ENCODE peak calls at places on chromosomes 3 and 15, in five cellular contexts. C is nephron progenitor cell, T is GM20000, H is AG04449, K is dorsolateral prefrontal cortex. J is an unnamed sample.
A peak's percentile ranks its signal among the peaks of the same experiment; 100 is the strongest.

GRCh38 chr3:58988041-58988440 is 61.8 kb downstream of the CFAP20DC start:
- DNase-seq in C (no peak), T (no peak), H (no peak), K (no peak), J (no peak)

GRCh38 chr3:170848294-170848917 is 21.6 kb downstream of the RPL22L1 start:
- DNase-seq in C (no peak), T (no peak), H (no peak), K (no peak), J (no peak)

GRCh38 chr3:35723480-35724097 is 84.3 kb downstream of the ARPP21 start:
- DNase-seq in C (no peak), T (no peak), H (no peak), K (no peak), J (no peak)

GRCh38 chr15:29686445-29687203 is 135.6 kb downstream of the TJP1 start:
- DNase-seq in C (no peak), T (no peak), H (no peak), K (no peak), J (no peak)

GRCh38 chr3:196042673-196043072 is 39.2 kb downstream of the TFRC start:
- DNase-seq in C (no peak), T (no peak), H (no peak), K (no peak), J (no peak)

GRCh38 chr3:107128942-107129341 is 248.3 kb upstream of the CCDC54 start:
- DNase-seq in C (no peak), T (no peak), H (no peak), K (no peak), J (no peak)

GRCh38 chr3:120145498-120146285 is 51.4 kb upstream of the GSK3B start:
- DNase-seq in C (no peak), T (no peak), H (no peak), K (no peak), J (no peak)

GRCh38 chr3:120693439-120694172 is 11.6 kb upstream of the HGD start:
- DNase-seq in C (no peak), T (no peak), H (no peak), K (no peak), J (no peak)

GRCh38 chr15:32029409-32029861 is 880 bp upstream of the CHRNA7 start:
- DNase-seq in C (peak; percentile 72), T (no peak), H (no peak), K (peak; percentile 48), J (no peak)

GRCh38 chr3:187922704-187923393 is 177.6 kb upstream of the BCL6 start:
- DNase-seq in C (no peak), T (no peak), H (peak; percentile 65), K (no peak), J (no peak)

GRCh38 chr3:45362161-45362560 is 26.2 kb upstream of the LARS2 start:
- DNase-seq in C (no peak), T (no peak), H (no peak), K (no peak), J (no peak)

GRCh38 chr3:168517514-168518071 is 421.9 kb upstream of the GOLIM4 start:
- DNase-seq in C (no peak), T (peak; percentile 8), H (no peak), K (no peak), J (no peak)

GRCh38 chr15:50675524-50676144 is 11.0 kb downstream of the TRPM7 start:
- DNase-seq in C (no peak), T (no peak), H (no peak), K (no peak), J (no peak)

GRCh38 chr3:108487439-108487838 is 23.0 kb downstream of the MYH15 start:
- DNase-seq in C (no peak), T (no peak), H (no peak), K (no peak), J (no peak)

GRCh38 chr3:11698326-11699082 is 54.8 kb upstream of the VGLL4 start:
- DNase-seq in C (no peak), T (no peak), H (no peak), K (no peak), J (no peak)

GRCh38 chr3:134369861-134370596 is 4.2 kb downstream of the AMOTL2 start:
- DNase-seq in C (no peak), T (no peak), H (no peak), K (no peak), J (no peak)

GRCh38 chr3:133384331-133385027 is 15.4 kb upstream of the BFSP2 start:
- DNase-seq in C (peak; percentile 76), T (peak; percentile 61), H (no peak), K (peak; percentile 62), J (peak; percentile 52)

GRCh38 chr3:159252772-159253384 is 451.0 kb downstream of the MFSD1 start:
- DNase-seq in C (peak; percentile 13), T (peak; percentile 13), H (no peak), K (no peak), J (no peak)

GRCh38 chr15:26521142-26521541 is 251.7 kb downstream of the GABRB3 start:
- DNase-seq in C (no peak), T (no peak), H (no peak), K (no peak), J (no peak)

GRCh38 chr3:159741281-159741680 is 247.4 kb upstream of the IL12A start:
- DNase-seq in C (no peak), T (no peak), H (no peak), K (no peak), J (no peak)

GRCh38 chr3:129195731-129196256 is 12.1 kb upstream of the CNBP start:
- DNase-seq in C (no peak), T (no peak), H (peak; percentile 87), K (no peak), J (no peak)

GRCh38 chr3:105518806-105519418 is 152.2 kb downstream of the ALCAM start:
- DNase-seq in C (peak; percentile 26), T (peak; percentile 44), H (no peak), K (no peak), J (no peak)

GRCh38 chr3:177665122-177665808 is 468.0 kb upstream of the TBL1XR1 start:
- DNase-seq in C (no peak), T (no peak), H (peak; percentile 45), K (no peak), J (no peak)

GRCh38 chr3:148847351-148847750 is 17.7 kb upstream of the CPA3 start:
- DNase-seq in C (no peak), T (no peak), H (no peak), K (no peak), J (no peak)

GRCh38 chr3:180802837-180803236 is 109.6 kb upstream of the FXR1 start:
- DNase-seq in C (no peak), T (no peak), H (no peak), K (no peak), J (no peak)
- TF ChIP-seq CTCF in C (peak; percentile 58), T (no peak), H (peak; percentile 18), K (peak; percentile 65), J (peak; percentile 59)

DNA sequence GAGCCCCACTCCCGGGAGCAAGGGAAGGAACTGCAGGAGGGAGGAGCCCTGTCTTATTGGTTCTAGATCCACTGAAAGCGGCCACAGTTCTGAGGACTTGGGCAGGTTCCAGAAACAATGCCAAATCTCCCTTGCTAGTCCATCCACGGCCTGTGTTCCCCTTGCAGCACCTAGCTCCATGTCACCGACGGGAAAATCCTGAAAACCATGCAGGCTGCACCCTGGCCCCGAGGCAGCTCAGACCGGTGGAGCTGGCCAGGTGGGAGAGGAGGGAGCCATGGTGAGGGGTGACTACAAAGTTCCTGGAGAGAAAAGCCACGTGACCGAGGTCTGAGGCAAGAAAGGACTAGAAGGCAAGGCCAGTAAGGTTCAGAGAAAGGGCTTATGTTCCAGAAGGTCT is 5.5 kb downstream of the MGLL start:
- DNase-seq in C (no peak), T (no peak), H (no peak), K (no peak), J (no peak)
- TF ChIP-seq CTCF in C (no peak), T (no peak), H (no peak), K (no peak), J (no peak)

DNA sequence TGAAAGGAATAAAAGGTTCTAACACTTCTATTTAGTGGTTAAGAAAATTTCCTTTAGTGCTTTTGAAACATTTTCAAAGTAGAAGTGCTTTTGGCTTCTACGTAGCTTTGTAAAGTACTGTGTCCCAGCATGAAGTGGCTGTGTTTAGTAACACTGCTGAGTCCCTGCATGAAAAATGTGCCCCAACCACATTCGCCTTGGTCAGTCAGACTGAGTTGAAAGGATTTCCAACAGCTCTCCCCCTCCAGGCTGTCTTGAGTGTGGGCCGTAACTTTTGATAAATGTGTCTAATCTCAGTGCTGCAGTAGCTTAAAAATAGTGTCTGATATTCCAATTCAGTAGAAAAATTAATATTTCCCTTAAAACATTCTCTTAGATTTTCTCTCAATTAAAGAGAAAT is 115.0 kb downstream of the NR1D2 start:
- DNase-seq in C (no peak), T (no peak), H (no peak), K (no peak), J (no peak)
- TF ChIP-seq CTCF in C (no peak), T (no peak), H (no peak), K (no peak), J (no peak)

GRCh38 chr15:71139264-71139663 is 24.0 kb downstream of the THSD4 start:
- DNase-seq in C (no peak), T (no peak), H (no peak), K (no peak), J (no peak)

GRCh38 chr15:71133734-71134464 is 18.6 kb downstream of the THSD4 start:
- DNase-seq in C (no peak), T (no peak), H (no peak), K (no peak), J (no peak)

GRCh38 chr15:71137138-71137518 is 21.9 kb downstream of the THSD4 start:
- DNase-seq in C (no peak), T (no peak), H (no peak), K (no peak), J (no peak)

GRCh38 chr15:71138473-71138872 is 23.2 kb downstream of the THSD4 start:
- DNase-seq in C (no peak), T (no peak), H (no peak), K (no peak), J (no peak)

DNA sequence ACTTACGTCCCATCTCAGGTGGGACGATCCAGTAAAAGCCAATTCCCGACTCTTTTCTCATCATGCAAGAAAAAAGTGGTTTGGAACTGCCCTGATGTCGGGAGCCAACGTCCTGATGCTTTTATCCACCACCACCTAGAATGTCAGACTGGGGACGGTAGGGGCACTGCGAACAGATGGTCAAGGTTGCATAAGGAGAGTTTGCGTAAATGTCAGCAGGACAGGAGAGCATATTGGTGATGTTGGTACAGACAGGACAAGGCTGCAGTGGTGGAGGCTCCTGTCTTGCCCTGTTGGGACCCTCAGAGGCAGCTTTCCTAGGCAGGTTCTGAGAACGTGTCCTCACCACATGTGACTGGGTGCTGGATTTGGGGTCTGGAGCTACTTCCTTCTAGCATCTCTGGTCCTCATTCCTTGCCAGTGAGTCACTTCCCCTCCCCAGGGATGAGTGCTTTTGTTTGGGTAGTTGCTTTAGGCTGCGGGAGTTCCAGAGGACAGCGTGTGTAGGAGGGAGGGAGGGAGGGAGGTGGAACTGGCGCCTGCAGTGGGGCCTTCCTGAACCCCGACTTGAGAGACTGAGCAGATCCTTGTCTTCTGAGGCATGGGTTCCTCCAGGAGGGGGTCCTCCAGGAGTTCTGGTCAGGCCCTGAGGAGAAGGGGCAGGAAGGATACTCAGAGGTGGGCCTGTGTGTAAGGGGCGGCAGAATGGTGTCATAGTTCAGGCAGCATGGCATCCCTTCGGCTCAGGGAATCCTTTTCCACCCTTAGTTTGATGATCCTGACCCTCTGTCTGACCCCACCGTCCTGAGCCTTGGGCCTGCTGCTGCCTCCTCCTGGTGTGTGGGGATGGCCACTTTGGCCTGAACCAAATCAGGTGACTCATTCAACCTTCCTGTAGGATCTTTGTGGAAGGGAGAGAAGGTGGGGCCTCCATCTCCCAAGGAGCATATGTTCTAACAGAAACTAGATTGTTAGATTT is 21.2 kb downstream of the THSD4 start:
- DNase-seq in C (no peak), T (no peak), H (no peak), K (no peak), J (no peak)
- TF ChIP-seq CTCF in C (no peak), T (no peak), H (peak; percentile 28), K (no peak), J (no peak)